ENCODE peak calls at places on chromosomes 7 and 10, in eight cellular contexts. I is HFFc6, Z is H1, M is heart left ventricle, Q is psoas muscle, J is heart right ventricle, E is astrocyte of the spinal cord, F is nephron progenitor cell. A is an unnamed sample.

GRCh38 chr10:126050301-126050700 is 153.9 kb downstream of the FANK1 start:
- DNase-seq in J (no peak), F (no peak), E (no peak), Q (no peak), I (no peak), M (no peak), Z (no peak), A (no peak)

GRCh38 chr7:101817031-101817929 is at the start of gene CUX1:
- DNase-seq in Z (no peak), J (no peak), E (no peak), I (no peak), F (peak), Q (peak), M (peak), A (peak)

GRCh38 chr7:157474685-157475084 is 137.9 kb downstream of the DNAJB6 start:
- DNase-seq in J (no peak), I (no peak), Q (no peak), E (no peak), M (no peak), F (peak), Z (peak), A (no peak)

GRCh38 chr10:74071151-74071550 is 73.2 kb downstream of the VCL start:
- DNase-seq in Q (no peak), M (no peak), F (no peak), E (peak), Z (no peak), I (peak), J (peak), A (no peak)

GRCh38 chr7:41886257-41886905 is 183.5 kb upstream of the INHBA start:
- DNase-seq in I (peak), Q (peak), E (peak), M (peak), F (no peak), Z (no peak), J (peak), A (no peak)

GRCh38 chr10:29057712-29058426 is 231.0 kb upstream of the LYZL1 start:
- DNase-seq in Q (no peak), M (no peak), J (peak), F (no peak), Z (no peak), E (no peak), I (no peak), A (no peak)

GRCh38 chr10:3935141-3935540 is 150.1 kb upstream of the KLF6 start:
- DNase-seq in Z (no peak), M (no peak), E (peak), I (peak), Q (peak), F (no peak), J (peak), A (no peak)

GRCh38 chr10:120011359-120012132 is 119.0 kb downstream of the SEC23IP start:
- DNase-seq in J (no peak), Z (peak), E (no peak), F (peak), Q (no peak), M (no peak), I (no peak), A (no peak)

GRCh38 chr7:12926236-12926635 is 238.8 kb downstream of the ARL4A start:
- DNase-seq in F (no peak), J (no peak), Z (no peak), I (no peak), Q (no peak), E (no peak), M (no peak), A (no peak)

GRCh38 chr10:87613766-87614165 is 45.9 kb upstream of the PAPSS2 start:
- DNase-seq in I (no peak), Q (no peak), Z (no peak), M (no peak), F (no peak), E (no peak), J (no peak), A (no peak)

DNA sequence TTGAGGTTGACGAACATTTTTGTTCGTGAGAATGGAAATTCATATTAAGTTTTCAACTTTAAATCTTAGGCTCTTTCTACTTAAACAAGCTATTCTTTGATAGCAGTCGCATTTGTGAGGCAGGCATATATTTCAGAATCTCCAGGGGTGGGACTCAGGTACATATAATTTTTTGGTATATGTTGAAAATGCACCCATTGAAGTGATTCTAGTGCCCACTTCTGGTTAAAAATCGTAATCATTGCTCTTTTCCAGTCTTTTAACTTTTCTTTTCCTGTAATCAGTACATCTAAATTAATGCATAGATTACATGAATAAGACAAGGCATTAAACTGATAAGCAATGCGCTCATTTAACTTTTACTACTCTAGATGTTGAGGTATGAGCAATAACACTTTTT is 67.8 kb downstream of the ZNRF2 start:
- DNase-seq in J (no peak), Z (no peak), I (no peak), M (no peak), Q (no peak), F (no peak), E (no peak), A (no peak)
- TF ChIP-seq CTCF in J (no peak), Z (no peak), I (peak), M (no peak), Q (no peak), F (no peak), E (no peak), A (no peak)

GRCh38 chr10:9596368-9596920 is 1421.2 kb upstream of the CELF2 start:
- DNase-seq in J (no peak), E (peak), F (no peak), Q (no peak), Z (no peak), M (no peak), I (no peak), A (no peak)
- TF ChIP-seq CTCF in J (no peak), E (no peak), F (no peak), Q (no peak), Z (no peak), M (no peak), I (no peak), A (no peak)

GRCh38 chr10:72354356-72355213 is at the start of gene DNAJB12:
- DNase-seq in M (peak), Z (peak), I (peak), E (peak), J (peak), Q (peak), F (peak), A (peak)
- TF ChIP-seq CTCF in M (no peak), Z (no peak), I (no peak), E (no peak), J (no peak), Q (peak), F (no peak), A (no peak)

GRCh38 chr7:76049295-76049694 is 1.4 kb downstream of the MDH2 start:
- DNase-seq in F (no peak), Q (no peak), J (no peak), E (no peak), I (no peak), M (no peak), Z (no peak), A (no peak)

GRCh38 chr7:76047305-76047810 is 442 bp downstream of the STYXL1 start:
- DNase-seq in F (no peak), Z (no peak), M (no peak), E (peak), J (no peak), Q (no peak), I (no peak), A (no peak)

GRCh38 chr7:76050545-76050944 is 2.6 kb downstream of the MDH2 start:
- DNase-seq in E (no peak), I (no peak), Q (no peak), Z (no peak), M (no peak), F (no peak), J (no peak), A (no peak)

GRCh38 chr7:76047811-76048667 is at the start of the genes MDH2 and STYXL1:
- DNase-seq in F (peak), J (peak), I (peak), M (peak), E (peak), Q (peak), Z (peak), A (peak)

GRCh38 chr7:76048668-76048988 is 722 bp downstream of the MDH2 start:
- DNase-seq in J (no peak), I (no peak), F (no peak), Q (peak), Z (no peak), M (no peak), E (no peak), A (peak)
- TF ChIP-seq CTCF in J (no peak), I (peak), F (no peak), Q (peak), Z (no peak), M (no peak), E (no peak), A (no peak)

GRCh38 chr7:129998446-129998845 is 45.7 kb upstream of the UBE2H start:
- DNase-seq in Q (no peak), M (no peak), I (no peak), Z (no peak), F (no peak), J (no peak), E (no peak), A (no peak)
- TF ChIP-seq CTCF in Q (no peak), M (no peak), I (no peak), Z (no peak), F (no peak), J (no peak), E (no peak), A (no peak)

DNA sequence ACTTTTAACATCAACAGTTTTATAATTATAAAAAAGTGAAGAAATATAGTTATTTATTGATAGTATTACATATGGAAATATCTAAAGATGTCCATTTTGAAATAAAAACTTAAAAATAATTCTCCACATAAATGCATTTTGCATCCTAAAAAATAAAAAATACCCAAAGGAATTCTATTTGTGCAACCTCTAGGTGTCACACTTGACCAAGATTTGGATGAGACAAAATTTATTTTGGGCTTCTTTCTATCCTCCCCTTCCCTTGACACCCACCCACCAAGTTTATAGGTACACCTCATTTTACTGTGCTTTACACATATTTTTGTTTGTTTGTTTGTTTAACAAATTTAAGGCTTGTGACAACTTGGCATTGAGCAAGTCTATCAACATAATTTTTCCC is 3.3 kb upstream of the THSD7A start:
- DNase-seq in Z (no peak), E (peak), Q (no peak), J (no peak), M (no peak), I (no peak), F (no peak), A (no peak)
- TF ChIP-seq CTCF in Z (peak), E (peak), Q (no peak), J (no peak), M (peak), I (peak), F (no peak), A (peak)

DNA sequence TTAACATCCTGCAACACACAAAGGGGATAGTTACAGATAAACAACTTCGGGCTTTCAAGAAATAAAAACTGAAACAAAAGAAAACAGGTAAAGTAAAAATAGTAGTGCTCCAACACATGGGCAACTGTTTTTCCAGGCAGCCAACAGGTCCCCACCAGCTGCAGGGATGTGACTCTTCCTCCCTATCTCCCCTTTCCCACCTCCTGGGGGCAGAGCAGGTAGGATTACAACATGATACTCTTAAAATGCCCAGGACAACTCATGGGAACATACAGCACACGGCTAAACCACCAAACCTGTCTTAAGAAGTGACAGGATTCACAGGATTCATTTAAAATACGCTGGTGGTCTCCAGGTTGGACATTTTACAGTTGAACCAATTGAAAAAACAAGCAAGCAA is 61.8 kb upstream of the DDC start:
- DNase-seq in E (no peak), I (no peak), Q (no peak), F (no peak), J (no peak), M (no peak), Z (no peak), A (no peak)
- TF ChIP-seq CTCF in E (no peak), I (no peak), Q (no peak), F (no peak), J (no peak), M (no peak), Z (no peak), A (no peak)

A was measured in endothelial cell.